ENCODE peak calls at places on chromosomes 7 and 10, in six cellular contexts. H is suprapubic skin, A is Panc1, V is HL-60, J is esophagus muscularis mucosa, L is SK-N-SH. S is an unnamed sample.

GRCh38 chr7:45665172-45665571 is 91.0 kb downstream of the ADCY1 start:
- DNase-seq in H (no peak), A (no peak), V (no peak), J (peak), L (no peak), S (peak)

GRCh38 chr7:142626420-142627035 is 122.7 kb upstream of the PRSS1 start:
- DNase-seq in H (no peak), A (peak), V (peak), J (no peak), L (peak), S (no peak)

GRCh38 chr10:33274096-33274785 is 60.2 kb downstream of the NRP1 start:
- DNase-seq in H (no peak), A (no peak), V (no peak), J (no peak), L (no peak), S (no peak)

GRCh38 chr7:150869467-150869866 is 17.1 kb downstream of the AOC1 start:
- DNase-seq in H (no peak), A (no peak), V (no peak), J (no peak), L (no peak), S (no peak)

GRCh38 chr10:118853916-118854315 is 99.1 kb upstream of the CACUL1 start:
- DNase-seq in H (no peak), A (no peak), V (no peak), J (peak), L (no peak), S (no peak)

GRCh38 chr10:6928531-6929080 is 348.5 kb upstream of the PRKCQ start:
- DNase-seq in H (no peak), A (no peak), V (no peak), J (no peak), L (no peak), S (no peak)

GRCh38 chr10:391304-391703 is 256.0 kb downstream of the ZMYND11 start:
- DNase-seq in H (no peak), A (no peak), V (no peak), J (no peak), L (peak), S (no peak)

GRCh38 chr7:17560516-17560915 is 262.1 kb downstream of the AHR start:
- DNase-seq in H (no peak), A (no peak), V (no peak), J (no peak), L (no peak), S (peak)

GRCh38 chr10:103576862-103577261 is 83.4 kb downstream of the NEURL1 start:
- DNase-seq in H (no peak), A (no peak), V (no peak), J (no peak), L (no peak), S (no peak)

GRCh38 chr7:104980440-104980839 is 33.6 kb upstream of the KMT2E start:
- DNase-seq in H (no peak), A (no peak), V (no peak), J (no peak), L (no peak), S (no peak)

GRCh38 chr7:50356212-50356944 is 51.9 kb downstream of the IKZF1 start:
- DNase-seq in H (no peak), A (no peak), V (peak), J (no peak), L (no peak), S (no peak)

GRCh38 chr10:5508786-5509185 is 9.4 kb upstream of the CALML5 start:
- DNase-seq in H (no peak), A (no peak), V (no peak), J (no peak), L (no peak), S (no peak)

GRCh38 chr7:22751341-22751740 is 24.3 kb downstream of the IL6 start:
- DNase-seq in H (no peak), A (no peak), V (no peak), J (no peak), L (no peak), S (no peak)

GRCh38 chr7:139737221-139738100 is 40.3 kb downstream of the HIPK2 start:
- DNase-seq in H (no peak), A (no peak), V (no peak), J (no peak), L (no peak), S (no peak)

GRCh38 chr7:155295511-155295910 is 2.2 kb upstream of the INSIG1 start:
- DNase-seq in H (no peak), A (no peak), V (no peak), J (no peak), L (no peak), S (no peak)

GRCh38 chr10:62900829-62901571 is 84.8 kb upstream of the EGR2 start:
- DNase-seq in H (no peak), A (no peak), V (peak), J (no peak), L (no peak), S (no peak)

GRCh38 chr7:137851361-137851945 is 4.7 kb upstream of the DGKI start:
- DNase-seq in H (no peak), A (no peak), V (no peak), J (no peak), L (no peak), S (no peak)

GRCh38 chr10:110529596-110530011 is 31.9 kb downstream of the DUSP5 start:
- DNase-seq in H (no peak), A (no peak), V (no peak), J (no peak), L (no peak), S (no peak)
- H3K27ac ChIP-seq in H (no peak), A (no peak), V (no peak), J (no peak), L (peak), S (no peak)

GRCh38 chr7:121297843-121298242 is 31.0 kb upstream of the WNT16 start:
- DNase-seq in H (no peak), A (no peak), V (no peak), J (no peak), L (peak), S (no peak)
- TF ChIP-seq POLR2AphosphoS5 in H (no peak), A (no peak), V (no peak), J (no peak), L (no peak), S (no peak)

DNA sequence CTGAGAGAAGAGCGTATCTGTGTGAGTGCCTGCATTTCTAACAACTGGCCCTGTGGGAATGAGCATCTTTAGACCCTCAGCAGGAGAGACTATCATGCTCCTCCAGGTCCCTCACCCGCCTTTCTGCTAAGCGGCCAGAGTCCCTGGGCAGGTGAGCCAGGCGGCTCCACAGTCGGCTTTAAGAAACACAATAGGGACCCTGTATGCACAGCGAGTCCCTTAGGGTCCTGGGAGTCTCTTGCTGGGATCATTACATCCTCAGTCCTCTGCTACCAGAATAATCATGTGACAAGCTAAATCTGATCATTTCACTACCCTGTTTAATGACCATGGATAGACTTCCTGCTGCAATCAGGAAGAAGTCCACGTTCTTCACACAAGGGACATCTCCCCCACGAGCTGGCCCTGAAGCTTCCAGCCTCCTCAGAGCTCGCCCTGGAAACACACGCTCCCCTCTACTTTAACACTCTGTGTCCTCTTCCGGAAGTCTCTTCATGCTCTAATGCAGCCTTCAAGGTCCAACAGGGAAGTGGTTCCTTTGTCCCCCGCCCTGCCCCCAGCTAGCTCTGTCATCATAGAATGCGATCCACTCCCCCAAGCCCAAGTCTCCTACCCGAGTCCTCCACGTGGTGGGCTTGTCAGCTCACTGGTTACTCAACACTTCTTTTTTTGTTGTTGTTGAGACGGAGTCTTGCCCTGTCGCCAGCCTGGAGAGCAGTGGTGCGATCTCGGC is 101.6 kb downstream of the RNF216 start:
- DNase-seq in H (peak), A (no peak), V (peak), J (no peak), L (no peak), S (no peak)
- H3K27ac ChIP-seq in H (peak), A (no peak), V (peak), J (peak), L (no peak), S (no peak)

GRCh38 chr7:116949941-116950801 is 3.1 kb upstream of the ST7 start:
- DNase-seq in H (no peak), A (no peak), V (no peak), J (no peak), L (no peak), S (no peak)
- TF ChIP-seq POLR2AphosphoS5 in H (no peak), A (no peak), V (no peak), J (no peak), L (no peak), S (no peak)

DNA sequence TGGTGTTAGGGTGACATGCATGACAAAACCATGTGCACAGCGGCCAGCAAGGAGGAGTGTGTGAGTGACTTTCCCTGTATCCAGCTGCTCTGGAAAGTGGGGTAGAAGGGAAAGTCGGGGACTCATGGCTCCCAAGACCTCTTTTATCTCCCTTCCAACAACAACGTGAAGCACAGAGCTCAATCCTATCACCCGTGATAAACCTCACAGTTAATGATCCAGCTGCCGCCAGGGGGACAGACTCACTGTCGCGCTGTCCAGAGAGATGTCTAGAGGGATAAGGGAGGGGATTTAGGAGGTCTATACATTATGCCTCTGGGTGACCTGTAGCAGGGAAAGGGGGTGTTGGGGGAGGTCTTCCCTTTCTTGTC is 83.9 kb upstream of the SMNDC1 start:
- DNase-seq in H (no peak), A (no peak), V (no peak), J (no peak), L (no peak), S (no peak)
- H3K27ac ChIP-seq in H (no peak), A (no peak), V (no peak), J (no peak), L (no peak), S (no peak)

S was measured in prostate gland.